ENCODE peak calls at places on chromosome 1, in ten cellular contexts. One of them, this sample, is unnamed.

GRCh38 chr1:14571810-14572767 is 26.4 kb upstream of the KAZN start:
- DNase-seq in esophagus squamous epithelium: no peak
- DNase-seq in astrocyte of the spinal cord: no peak
- DNase-seq in AG10803: no peak
- DNase-seq in lower leg skin: peak
- DNase-seq in cardiac fibroblast: no peak
- DNase-seq in ovary: no peak
- DNase-seq in A549: no peak
- DNase-seq in uterus: no peak
- DNase-seq in epithelial cell of esophagus: no peak
- DNase-seq in this sample: no peak

GRCh38 chr1:56803561-56804156 is 15.5 kb downstream of the FYB2 start:
- DNase-seq in astrocyte of the spinal cord: no peak
- DNase-seq in lower leg skin: no peak
- DNase-seq in ovary: no peak
- DNase-seq in epithelial cell of esophagus: peak
- DNase-seq in A549: peak
- DNase-seq in cardiac fibroblast: peak
- DNase-seq in esophagus squamous epithelium: no peak
- DNase-seq in AG10803: no peak
- DNase-seq in uterus: no peak
- DNase-seq in this sample: no peak

GRCh38 chr1:89519779-89520358 is 4.8 kb upstream of the LRRC8B start:
- DNase-seq in lower leg skin: no peak
- DNase-seq in esophagus squamous epithelium: no peak
- DNase-seq in epithelial cell of esophagus: peak
- DNase-seq in A549: peak
- DNase-seq in uterus: no peak
- DNase-seq in astrocyte of the spinal cord: peak
- DNase-seq in ovary: no peak
- DNase-seq in cardiac fibroblast: peak
- DNase-seq in AG10803: peak
- DNase-seq in this sample: no peak

GRCh38 chr1:165144757-165145397 is 211.6 kb downstream of the LMX1A start:
- DNase-seq in uterus: peak
- DNase-seq in ovary: no peak
- DNase-seq in cardiac fibroblast: peak
- DNase-seq in esophagus squamous epithelium: no peak
- DNase-seq in AG10803: peak
- DNase-seq in epithelial cell of esophagus: peak
- DNase-seq in lower leg skin: no peak
- DNase-seq in astrocyte of the spinal cord: peak
- DNase-seq in A549: peak
- DNase-seq in this sample: peak

GRCh38 chr1:221913351-221913750 is 171.5 kb upstream of the DUSP10 start:
- DNase-seq in astrocyte of the spinal cord: no peak
- DNase-seq in A549: no peak
- DNase-seq in uterus: no peak
- DNase-seq in ovary: no peak
- DNase-seq in lower leg skin: no peak
- DNase-seq in esophagus squamous epithelium: no peak
- DNase-seq in epithelial cell of esophagus: peak
- DNase-seq in AG10803: no peak
- DNase-seq in cardiac fibroblast: no peak
- DNase-seq in this sample: no peak

GRCh38 chr1:200351826-200352549 is 57.8 kb downstream of the ZNF281 start:
- DNase-seq in uterus: no peak
- DNase-seq in astrocyte of the spinal cord: peak
- DNase-seq in lower leg skin: no peak
- DNase-seq in ovary: no peak
- DNase-seq in cardiac fibroblast: peak
- DNase-seq in AG10803: peak
- DNase-seq in epithelial cell of esophagus: peak
- DNase-seq in A549: peak
- DNase-seq in esophagus squamous epithelium: no peak
- DNase-seq in this sample: no peak

GRCh38 chr1:215497516-215497915 is 69.6 kb upstream of the KCTD3 start:
- DNase-seq in epithelial cell of esophagus: no peak
- DNase-seq in A549: no peak
- DNase-seq in AG10803: no peak
- DNase-seq in cardiac fibroblast: no peak
- DNase-seq in uterus: no peak
- DNase-seq in lower leg skin: no peak
- DNase-seq in ovary: no peak
- DNase-seq in astrocyte of the spinal cord: no peak
- DNase-seq in esophagus squamous epithelium: no peak
- DNase-seq in this sample: no peak

GRCh38 chr1:41046347-41046775 is 24.8 kb upstream of the SLFNL1 start:
- DNase-seq in esophagus squamous epithelium: no peak
- DNase-seq in lower leg skin: no peak
- DNase-seq in uterus: no peak
- DNase-seq in A549: no peak
- DNase-seq in astrocyte of the spinal cord: no peak
- DNase-seq in AG10803: no peak
- DNase-seq in cardiac fibroblast: no peak
- DNase-seq in epithelial cell of esophagus: peak
- DNase-seq in ovary: no peak
- DNase-seq in this sample: no peak

DNA sequence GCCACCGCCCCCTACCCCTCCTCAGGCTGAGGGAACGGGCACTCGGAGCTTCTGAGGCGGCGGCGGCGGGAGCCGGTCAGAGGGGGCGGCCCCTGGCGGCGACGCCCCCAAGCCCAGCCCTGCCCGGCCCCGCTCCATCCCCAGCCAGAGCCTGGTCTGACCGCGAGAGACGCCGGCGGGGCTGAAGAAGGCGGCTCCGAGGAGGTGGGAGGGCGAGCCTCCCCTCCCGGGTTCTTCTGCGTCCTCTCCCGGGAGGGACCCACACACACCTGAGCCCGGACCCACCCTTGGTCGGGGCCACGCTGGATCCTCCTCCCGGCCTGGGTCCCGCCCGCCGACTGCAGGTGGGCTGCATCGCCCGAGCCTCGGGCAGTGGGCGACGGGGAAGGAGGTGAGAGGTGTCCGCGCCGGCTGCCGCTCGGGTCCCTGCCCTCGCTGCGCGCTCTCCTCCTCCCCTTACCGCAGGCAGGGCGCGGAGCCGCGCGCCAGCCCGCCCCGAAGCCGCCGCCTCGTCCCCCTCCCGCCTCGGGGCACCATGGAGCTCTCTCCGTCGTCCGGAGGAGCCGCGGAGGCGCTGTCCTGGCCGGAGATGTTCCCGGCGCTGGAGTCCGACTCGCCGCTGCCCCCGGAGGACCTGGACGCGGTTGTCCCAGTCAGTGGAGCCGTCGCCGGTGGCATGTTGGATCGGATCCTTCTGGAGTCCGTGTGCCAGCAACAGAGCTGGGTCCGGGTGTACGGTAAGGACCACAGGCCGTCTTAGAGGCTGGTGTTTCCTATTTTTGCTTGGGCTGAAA is at the start of gene RASAL2:
- DNase-seq in A549: peak
- DNase-seq in ovary: peak
- DNase-seq in epithelial cell of esophagus: peak
- DNase-seq in uterus: peak
- DNase-seq in esophagus squamous epithelium: no peak
- DNase-seq in cardiac fibroblast: peak
- DNase-seq in lower leg skin: peak
- DNase-seq in astrocyte of the spinal cord: peak
- DNase-seq in AG10803: peak
- DNase-seq in this sample: no peak
- TF ChIP-seq CTCF in A549: no peak
- TF ChIP-seq CTCF in ovary: no peak
- TF ChIP-seq CTCF in epithelial cell of esophagus: no peak
- TF ChIP-seq CTCF in uterus: peak
- TF ChIP-seq CTCF in esophagus squamous epithelium: no peak
- TF ChIP-seq CTCF in cardiac fibroblast: peak
- TF ChIP-seq CTCF in lower leg skin: no peak
- TF ChIP-seq CTCF in astrocyte of the spinal cord: peak
- TF ChIP-seq CTCF in AG10803: peak
- TF ChIP-seq CTCF in this sample: peak

DNA sequence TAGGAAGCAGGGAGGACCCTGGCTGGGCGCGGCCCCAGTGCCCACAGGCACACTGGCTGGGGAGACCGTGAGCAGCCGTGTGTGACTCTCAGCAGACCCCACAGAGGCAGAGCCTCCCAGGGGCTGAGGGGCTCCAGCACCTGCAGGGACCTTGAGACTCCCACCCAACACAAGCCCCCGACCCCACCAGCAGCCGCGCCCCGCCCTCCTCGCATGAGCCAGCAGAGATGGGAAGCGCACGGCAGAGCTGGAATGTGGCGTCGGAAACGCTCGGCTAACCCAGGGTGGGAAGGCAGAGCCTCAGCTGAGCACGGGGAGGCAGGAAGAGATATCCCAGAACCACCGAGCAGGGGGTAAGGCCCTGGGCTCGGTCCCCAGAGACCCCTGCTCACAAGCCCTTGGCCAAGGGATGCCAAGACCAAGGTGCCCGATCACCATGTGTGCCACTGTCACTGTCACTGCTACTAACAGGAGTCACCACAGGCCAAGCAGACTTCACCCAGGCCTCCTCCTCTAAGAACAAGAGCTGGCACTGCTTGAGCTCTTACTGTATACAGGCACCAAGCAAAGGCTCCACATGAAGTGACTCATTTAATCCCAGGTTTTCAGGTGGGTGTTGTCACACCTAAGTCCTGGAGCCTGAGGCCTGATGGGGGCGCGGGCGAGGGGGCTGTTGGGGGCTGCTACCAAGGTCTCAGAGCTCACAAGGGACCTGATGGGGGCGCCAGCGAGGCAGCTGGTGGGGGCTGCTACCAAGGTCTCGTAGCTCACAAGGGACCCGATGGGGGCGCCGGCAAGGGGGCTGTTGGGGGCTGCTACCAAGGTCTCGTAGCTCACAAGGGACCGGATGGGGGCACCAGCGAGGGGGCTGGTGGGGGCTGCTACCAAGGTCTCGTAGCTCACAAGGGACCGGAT is 20.1 kb downstream of the MEGF6 start:
- DNase-seq in ovary: no peak
- DNase-seq in esophagus squamous epithelium: no peak
- DNase-seq in AG10803: no peak
- DNase-seq in uterus: no peak
- DNase-seq in cardiac fibroblast: no peak
- DNase-seq in astrocyte of the spinal cord: no peak
- DNase-seq in A549: no peak
- DNase-seq in epithelial cell of esophagus: no peak
- DNase-seq in lower leg skin: no peak
- DNase-seq in this sample: no peak
- TF ChIP-seq CTCF in ovary: no peak
- TF ChIP-seq CTCF in esophagus squamous epithelium: no peak
- TF ChIP-seq CTCF in AG10803: no peak
- TF ChIP-seq CTCF in uterus: no peak
- TF ChIP-seq CTCF in cardiac fibroblast: no peak
- TF ChIP-seq CTCF in astrocyte of the spinal cord: no peak
- TF ChIP-seq CTCF in A549: no peak
- TF ChIP-seq CTCF in epithelial cell of esophagus: no peak
- TF ChIP-seq CTCF in lower leg skin: no peak
- TF ChIP-seq CTCF in this sample: no peak

DNA sequence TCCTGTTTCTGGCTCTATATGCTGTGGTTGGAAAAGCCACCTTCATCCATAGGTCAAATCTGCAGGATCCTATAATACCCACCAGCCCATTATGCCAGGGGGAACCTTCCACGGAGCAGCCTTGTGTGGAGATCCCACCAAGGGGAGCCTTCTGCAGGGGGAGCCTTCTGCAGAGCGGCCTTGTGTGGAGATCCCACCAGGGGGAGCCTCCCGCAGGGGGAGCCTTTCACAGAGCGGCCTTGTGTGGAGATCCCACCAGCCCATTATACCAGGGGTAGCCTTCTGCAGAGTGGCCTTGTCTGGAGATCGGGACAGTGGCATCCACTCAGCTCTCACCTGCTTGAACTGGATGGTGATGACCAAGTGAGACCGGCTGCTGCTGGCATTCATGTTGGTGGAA is 85.3 kb downstream of the SCCPDH start:
- DNase-seq in epithelial cell of esophagus: no peak
- DNase-seq in cardiac fibroblast: no peak
- DNase-seq in A549: no peak
- DNase-seq in lower leg skin: no peak
- DNase-seq in uterus: no peak
- DNase-seq in AG10803: no peak
- DNase-seq in astrocyte of the spinal cord: no peak
- DNase-seq in ovary: no peak
- DNase-seq in esophagus squamous epithelium: no peak
- DNase-seq in this sample: no peak
- TF ChIP-seq CTCF in epithelial cell of esophagus: no peak
- TF ChIP-seq CTCF in cardiac fibroblast: no peak
- TF ChIP-seq CTCF in A549: no peak
- TF ChIP-seq CTCF in lower leg skin: no peak
- TF ChIP-seq CTCF in uterus: no peak
- TF ChIP-seq CTCF in AG10803: no peak
- TF ChIP-seq CTCF in astrocyte of the spinal cord: peak
- TF ChIP-seq CTCF in ovary: no peak
- TF ChIP-seq CTCF in esophagus squamous epithelium: no peak
- TF ChIP-seq CTCF in this sample: peak

GRCh38 chr1:210397252-210397651 is 68.5 kb downstream of the HHAT start:
- DNase-seq in ovary: no peak
- DNase-seq in uterus: no peak
- DNase-seq in lower leg skin: no peak
- DNase-seq in cardiac fibroblast: peak
- DNase-seq in AG10803: no peak
- DNase-seq in astrocyte of the spinal cord: peak
- DNase-seq in esophagus squamous epithelium: no peak
- DNase-seq in epithelial cell of esophagus: no peak
- DNase-seq in A549: no peak
- DNase-seq in this sample: no peak

GRCh38 chr1:210394281-210394798 is 65.6 kb downstream of the HHAT start:
- DNase-seq in A549: no peak
- DNase-seq in astrocyte of the spinal cord: peak
- DNase-seq in epithelial cell of esophagus: no peak
- DNase-seq in AG10803: no peak
- DNase-seq in lower leg skin: no peak
- DNase-seq in ovary: no peak
- DNase-seq in uterus: no peak
- DNase-seq in cardiac fibroblast: peak
- DNase-seq in esophagus squamous epithelium: no peak
- DNase-seq in this sample: no peak

GRCh38 chr1:210397681-210398080 is 69.0 kb downstream of the HHAT start:
- DNase-seq in cardiac fibroblast: no peak
- DNase-seq in uterus: no peak
- DNase-seq in astrocyte of the spinal cord: no peak
- DNase-seq in lower leg skin: no peak
- DNase-seq in AG10803: no peak
- DNase-seq in esophagus squamous epithelium: no peak
- DNase-seq in ovary: no peak
- DNase-seq in A549: no peak
- DNase-seq in epithelial cell of esophagus: no peak
- DNase-seq in this sample: no peak

GRCh38 chr1:210400043-210400840 is 71.5 kb downstream of the HHAT start:
- DNase-seq in astrocyte of the spinal cord: peak
- DNase-seq in cardiac fibroblast: peak
- DNase-seq in epithelial cell of esophagus: peak
- DNase-seq in A549: peak
- DNase-seq in AG10803: peak
- DNase-seq in lower leg skin: no peak
- DNase-seq in esophagus squamous epithelium: no peak
- DNase-seq in ovary: peak
- DNase-seq in uterus: peak
- DNase-seq in this sample: no peak

DNA sequence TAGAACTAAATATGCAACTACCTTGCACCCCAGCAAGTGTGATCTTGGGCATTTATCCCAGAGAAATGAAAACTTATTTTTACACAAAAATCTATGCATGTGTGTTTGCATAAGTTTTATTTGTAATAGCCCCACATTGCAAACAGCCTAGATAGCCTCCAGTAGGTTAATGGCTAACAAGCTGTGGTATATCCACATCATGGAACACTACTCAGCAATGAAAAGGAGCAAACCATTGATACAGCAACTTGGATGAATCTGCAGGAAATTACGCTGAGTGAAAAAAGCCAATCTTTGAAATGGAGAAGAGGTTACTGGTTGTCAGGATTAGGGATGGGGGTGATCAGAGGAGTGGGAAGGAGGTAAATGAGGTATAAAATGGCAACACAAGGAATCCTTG is 67.8 kb downstream of the HHAT start:
- DNase-seq in astrocyte of the spinal cord: no peak
- DNase-seq in uterus: no peak
- DNase-seq in AG10803: no peak
- DNase-seq in esophagus squamous epithelium: no peak
- DNase-seq in A549: no peak
- DNase-seq in epithelial cell of esophagus: no peak
- DNase-seq in ovary: no peak
- DNase-seq in lower leg skin: no peak
- DNase-seq in cardiac fibroblast: no peak
- DNase-seq in this sample: no peak
- TF ChIP-seq CTCF in astrocyte of the spinal cord: no peak
- TF ChIP-seq CTCF in uterus: no peak
- TF ChIP-seq CTCF in AG10803: no peak
- TF ChIP-seq CTCF in esophagus squamous epithelium: no peak
- TF ChIP-seq CTCF in A549: no peak
- TF ChIP-seq CTCF in epithelial cell of esophagus: no peak
- TF ChIP-seq CTCF in ovary: no peak
- TF ChIP-seq CTCF in lower leg skin: no peak
- TF ChIP-seq CTCF in cardiac fibroblast: no peak
- TF ChIP-seq CTCF in this sample: no peak